ENCODE peak calls at places on chromosome 10, in six cellular contexts. One of them, this sample, is unnamed.
A peak's percentile ranks its signal among the peaks of the same experiment; 100 is the strongest.

GRCh38 chr10:88385601-88386203 is 197.4 kb downstream of the RNLS start:
- DNase-seq in uterus: peak; percentile 19
- DNase-seq in GM23338: no peak
- DNase-seq in fibroblast of lung: no peak
- DNase-seq in CD8-positive, alpha-beta memory T cell: peak; percentile 7
- DNase-seq in astrocyte of the spinal cord: no peak
- DNase-seq in this sample: no peak

GRCh38 chr10:47262606-47263295 is 37.2 kb upstream of the GDF10 start:
- DNase-seq in astrocyte of the spinal cord: peak; percentile 78
- DNase-seq in GM23338: no peak
- DNase-seq in CD8-positive, alpha-beta memory T cell: no peak
- DNase-seq in fibroblast of lung: no peak
- DNase-seq in uterus: no peak
- DNase-seq in this sample: no peak

GRCh38 chr10:70331486-70332268 is 47.9 kb upstream of the NPFFR1 start:
- DNase-seq in fibroblast of lung: peak; percentile 97
- DNase-seq in uterus: peak; percentile 44
- DNase-seq in astrocyte of the spinal cord: peak; percentile 92
- DNase-seq in CD8-positive, alpha-beta memory T cell: no peak
- DNase-seq in GM23338: peak; percentile 35
- DNase-seq in this sample: peak; percentile 93

GRCh38 chr10:132665946-132666732 is 119.8 kb downstream of the NKX6-2 start:
- DNase-seq in uterus: no peak
- DNase-seq in fibroblast of lung: peak; percentile 77
- DNase-seq in astrocyte of the spinal cord: peak; percentile 88
- DNase-seq in CD8-positive, alpha-beta memory T cell: no peak
- DNase-seq in GM23338: no peak
- DNase-seq in this sample: peak; percentile 92

GRCh38 chr10:28359334-28359733 is 56.5 kb upstream of the MPP7 start:
- DNase-seq in uterus: no peak
- DNase-seq in fibroblast of lung: no peak
- DNase-seq in GM23338: no peak
- DNase-seq in CD8-positive, alpha-beta memory T cell: no peak
- DNase-seq in astrocyte of the spinal cord: no peak
- DNase-seq in this sample: no peak

GRCh38 chr10:130127612-130128607 is 8.3 kb upstream of the GLRX3 start:
- DNase-seq in fibroblast of lung: peak; percentile 65
- DNase-seq in GM23338: peak; percentile 92
- DNase-seq in CD8-positive, alpha-beta memory T cell: peak; percentile 36
- DNase-seq in uterus: no peak
- DNase-seq in astrocyte of the spinal cord: peak; percentile 71
- DNase-seq in this sample: peak; percentile 81

GRCh38 chr10:104300736-104301292 is 31.8 kb downstream of the GSTO2 start:
- DNase-seq in GM23338: no peak
- DNase-seq in uterus: peak; percentile 70
- DNase-seq in fibroblast of lung: peak; percentile 97
- DNase-seq in CD8-positive, alpha-beta memory T cell: no peak
- DNase-seq in astrocyte of the spinal cord: peak; percentile 98
- DNase-seq in this sample: peak; percentile 99

GRCh38 chr10:31648966-31649365 is 279.7 kb downstream of the ARHGAP12 start:
- DNase-seq in astrocyte of the spinal cord: no peak
- DNase-seq in CD8-positive, alpha-beta memory T cell: no peak
- DNase-seq in GM23338: no peak
- DNase-seq in uterus: no peak
- DNase-seq in fibroblast of lung: no peak
- DNase-seq in this sample: no peak

GRCh38 chr10:93701903-93702277 is 502 bp downstream of the FRA10AC1 start:
- DNase-seq in fibroblast of lung: peak; percentile 54
- DNase-seq in uterus: peak; percentile 15
- DNase-seq in GM23338: peak; percentile 34
- DNase-seq in astrocyte of the spinal cord: peak; percentile 64
- DNase-seq in CD8-positive, alpha-beta memory T cell: no peak
- DNase-seq in this sample: peak; percentile 50

GRCh38 chr10:17185873-17186272 is 15.6 kb downstream of the TRDMT1 start:
- DNase-seq in GM23338: no peak
- DNase-seq in astrocyte of the spinal cord: no peak
- DNase-seq in uterus: no peak
- DNase-seq in fibroblast of lung: no peak
- DNase-seq in CD8-positive, alpha-beta memory T cell: no peak
- DNase-seq in this sample: no peak

GRCh38 chr10:69087600-69088470 is at the start of gene SRGN:
- DNase-seq in CD8-positive, alpha-beta memory T cell: peak; percentile 55
- DNase-seq in fibroblast of lung: peak; percentile 95
- DNase-seq in GM23338: no peak
- DNase-seq in astrocyte of the spinal cord: peak; percentile 84
- DNase-seq in uterus: peak; percentile 87
- DNase-seq in this sample: peak; percentile 56

GRCh38 chr10:91091780-91092179 is 128.7 kb upstream of the PCGF5 start:
- DNase-seq in CD8-positive, alpha-beta memory T cell: no peak
- DNase-seq in fibroblast of lung: no peak
- DNase-seq in astrocyte of the spinal cord: no peak
- DNase-seq in GM23338: no peak
- DNase-seq in uterus: no peak
- DNase-seq in this sample: no peak

GRCh38 chr10:89431977-89432376 is 17.6 kb downstream of the IFIT5 start:
- DNase-seq in CD8-positive, alpha-beta memory T cell: no peak
- DNase-seq in uterus: no peak
- DNase-seq in astrocyte of the spinal cord: peak; percentile 81
- DNase-seq in fibroblast of lung: peak; percentile 36
- DNase-seq in GM23338: no peak
- DNase-seq in this sample: peak; percentile 54

GRCh38 chr10:50271564-50272250 is 20.4 kb upstream of the ASAH2 start:
- DNase-seq in astrocyte of the spinal cord: no peak
- DNase-seq in CD8-positive, alpha-beta memory T cell: no peak
- DNase-seq in fibroblast of lung: no peak
- DNase-seq in uterus: no peak
- DNase-seq in GM23338: peak; percentile 32
- DNase-seq in this sample: no peak

GRCh38 chr10:31353574-31353973 is 34.6 kb downstream of the ZEB1 start:
- DNase-seq in astrocyte of the spinal cord: peak; percentile 72
- DNase-seq in GM23338: peak; percentile 7
- DNase-seq in CD8-positive, alpha-beta memory T cell: no peak
- DNase-seq in uterus: no peak
- DNase-seq in fibroblast of lung: peak; percentile 49
- DNase-seq in this sample: peak; percentile 78

GRCh38 chr10:87585565-87586514 is 73.8 kb upstream of the PAPSS2 start:
- DNase-seq in astrocyte of the spinal cord: peak; percentile 23
- DNase-seq in uterus: no peak
- DNase-seq in fibroblast of lung: no peak
- DNase-seq in GM23338: no peak
- DNase-seq in CD8-positive, alpha-beta memory T cell: no peak
- DNase-seq in this sample: peak; percentile 22

GRCh38 chr10:118870467-118871243 is 115.9 kb upstream of the CACUL1 start:
- DNase-seq in GM23338: peak; percentile 38
- DNase-seq in fibroblast of lung: peak; percentile 62
- DNase-seq in astrocyte of the spinal cord: peak; percentile 72
- DNase-seq in uterus: peak; percentile 88
- DNase-seq in CD8-positive, alpha-beta memory T cell: no peak
- DNase-seq in this sample: peak; percentile 85

GRCh38 chr10:77355844-77356243 is 281.8 kb downstream of the KCNMA1 start:
- DNase-seq in astrocyte of the spinal cord: peak; percentile 89
- DNase-seq in uterus: no peak
- DNase-seq in CD8-positive, alpha-beta memory T cell: no peak
- DNase-seq in fibroblast of lung: peak; percentile 75
- DNase-seq in GM23338: no peak
- DNase-seq in this sample: peak; percentile 83

GRCh38 chr10:58352956-58353610 is 18.3 kb downstream of the UBE2D1 start:
- DNase-seq in fibroblast of lung: no peak
- DNase-seq in CD8-positive, alpha-beta memory T cell: no peak
- DNase-seq in uterus: no peak
- DNase-seq in astrocyte of the spinal cord: no peak
- DNase-seq in GM23338: no peak
- DNase-seq in this sample: no peak

GRCh38 chr10:13787015-13787421 is 200.3 kb downstream of the PRPF18 start:
- DNase-seq in astrocyte of the spinal cord: peak; percentile 77
- DNase-seq in fibroblast of lung: no peak
- DNase-seq in GM23338: no peak
- DNase-seq in uterus: no peak
- DNase-seq in CD8-positive, alpha-beta memory T cell: peak; percentile 70
- DNase-seq in this sample: no peak

GRCh38 chr10:24953350-24954074 is 1.1 kb upstream of the PRTFDC1 start:
- DNase-seq in CD8-positive, alpha-beta memory T cell: no peak
- DNase-seq in GM23338: no peak
- DNase-seq in fibroblast of lung: peak; percentile 87
- DNase-seq in uterus: no peak
- DNase-seq in astrocyte of the spinal cord: no peak
- DNase-seq in this sample: peak; percentile 87

GRCh38 chr10:51214207-51214896 is 140.1 kb downstream of the PRKG1 start:
- DNase-seq in CD8-positive, alpha-beta memory T cell: no peak
- DNase-seq in fibroblast of lung: peak; percentile 77
- DNase-seq in GM23338: no peak
- DNase-seq in astrocyte of the spinal cord: no peak
- DNase-seq in uterus: no peak
- DNase-seq in this sample: no peak

GRCh38 chr10:16999665-17000451 is 129.8 kb downstream of the CUBN start:
- DNase-seq in GM23338: no peak
- DNase-seq in CD8-positive, alpha-beta memory T cell: no peak
- DNase-seq in fibroblast of lung: peak; percentile 82
- DNase-seq in astrocyte of the spinal cord: peak; percentile 81
- DNase-seq in uterus: no peak
- DNase-seq in this sample: no peak

GRCh38 chr10:61284222-61284890 is 168.8 kb downstream of the TMEM26 start:
- DNase-seq in astrocyte of the spinal cord: peak; percentile 75
- DNase-seq in uterus: peak; percentile 23
- DNase-seq in CD8-positive, alpha-beta memory T cell: no peak
- DNase-seq in GM23338: peak; percentile 76
- DNase-seq in fibroblast of lung: peak; percentile 84
- DNase-seq in this sample: peak; percentile 45

GRCh38 chr10:30364391-30365268 is 15.6 kb upstream of the MTPAP start:
- DNase-seq in astrocyte of the spinal cord: no peak
- DNase-seq in GM23338: no peak
- DNase-seq in fibroblast of lung: no peak
- DNase-seq in CD8-positive, alpha-beta memory T cell: no peak
- DNase-seq in uterus: no peak
- DNase-seq in this sample: no peak

GRCh38 chr10:65570143-65571010 is 1355.5 kb upstream of the LRRTM3 start:
- DNase-seq in GM23338: peak; percentile 87
- DNase-seq in fibroblast of lung: peak; percentile 44
- DNase-seq in CD8-positive, alpha-beta memory T cell: no peak
- DNase-seq in astrocyte of the spinal cord: peak; percentile 47
- DNase-seq in uterus: no peak
- DNase-seq in this sample: no peak

GRCh38 chr10:14330390-14331071 is at the start of gene FRMD4A:
- DNase-seq in astrocyte of the spinal cord: no peak
- DNase-seq in fibroblast of lung: no peak
- DNase-seq in uterus: no peak
- DNase-seq in GM23338: peak; percentile 21
- DNase-seq in CD8-positive, alpha-beta memory T cell: no peak
- DNase-seq in this sample: no peak

GRCh38 chr10:12719365-12719764 is 282.1 kb downstream of the CCDC3 start:
- DNase-seq in astrocyte of the spinal cord: no peak
- DNase-seq in uterus: peak; percentile 36
- DNase-seq in fibroblast of lung: peak; percentile 57
- DNase-seq in GM23338: no peak
- DNase-seq in CD8-positive, alpha-beta memory T cell: no peak
- DNase-seq in this sample: no peak

GRCh38 chr10:46536171-46536570 is 20.3 kb downstream of the GPRIN2 start:
- DNase-seq in fibroblast of lung: no peak
- DNase-seq in GM23338: no peak
- DNase-seq in uterus: no peak
- DNase-seq in astrocyte of the spinal cord: no peak
- DNase-seq in CD8-positive, alpha-beta memory T cell: no peak
- DNase-seq in this sample: no peak

GRCh38 chr10:47027108-47027811 is 116.0 kb downstream of the PTPN20 start:
- DNase-seq in CD8-positive, alpha-beta memory T cell: no peak
- DNase-seq in astrocyte of the spinal cord: no peak
- DNase-seq in fibroblast of lung: no peak
- DNase-seq in uterus: no peak
- DNase-seq in GM23338: no peak
- DNase-seq in this sample: no peak

GRCh38 chr10:69061305-69062161 is 26.4 kb upstream of the SRGN start:
- DNase-seq in astrocyte of the spinal cord: peak; percentile 94
- DNase-seq in CD8-positive, alpha-beta memory T cell: no peak
- DNase-seq in GM23338: no peak
- DNase-seq in uterus: peak; percentile 73
- DNase-seq in fibroblast of lung: peak; percentile 100
- DNase-seq in this sample: peak; percentile 88

GRCh38 chr10:35641430-35642015 is 573 bp downstream of the FZD8 start:
- DNase-seq in astrocyte of the spinal cord: peak; percentile 21
- DNase-seq in CD8-positive, alpha-beta memory T cell: no peak
- DNase-seq in fibroblast of lung: peak; percentile 30
- DNase-seq in GM23338: peak; percentile 54
- DNase-seq in uterus: peak; percentile 14
- DNase-seq in this sample: peak; percentile 70

GRCh38 chr10:35642023-35642792 is at the start of gene FZD8:
- DNase-seq in uterus: peak; percentile 85
- DNase-seq in CD8-positive, alpha-beta memory T cell: peak; percentile 28
- DNase-seq in astrocyte of the spinal cord: peak; percentile 96
- DNase-seq in fibroblast of lung: peak; percentile 89
- DNase-seq in GM23338: peak; percentile 96
- DNase-seq in this sample: peak; percentile 96

GRCh38 chr10:35643151-35643975 is 1.3 kb upstream of the FZD8 start:
- DNase-seq in astrocyte of the spinal cord: peak; percentile 67
- DNase-seq in uterus: peak; percentile 64
- DNase-seq in fibroblast of lung: peak; percentile 56
- DNase-seq in CD8-positive, alpha-beta memory T cell: no peak
- DNase-seq in GM23338: peak; percentile 76
- DNase-seq in this sample: peak; percentile 26

GRCh38 chr10:35642793-35643114 is 658 bp upstream of the FZD8 start:
- DNase-seq in GM23338: no peak
- DNase-seq in astrocyte of the spinal cord: no peak
- DNase-seq in uterus: no peak
- DNase-seq in fibroblast of lung: no peak
- DNase-seq in CD8-positive, alpha-beta memory T cell: no peak
- DNase-seq in this sample: no peak

GRCh38 chr10:35643976-35644799 is 2.1 kb upstream of the FZD8 start:
- DNase-seq in GM23338: peak; percentile 46
- DNase-seq in CD8-positive, alpha-beta memory T cell: no peak
- DNase-seq in uterus: no peak
- DNase-seq in fibroblast of lung: no peak
- DNase-seq in astrocyte of the spinal cord: peak; percentile 9
- DNase-seq in this sample: no peak
- H3K4me3 ChIP-seq in GM23338: peak overlapping the region; percentile 71
- H3K4me3 ChIP-seq in CD8-positive, alpha-beta memory T cell: peak overlapping the region; percentile 74
- H3K4me3 ChIP-seq in uterus: peak overlapping the region; percentile 54
- H3K4me3 ChIP-seq in fibroblast of lung: peak overlapping the region; percentile 61
- H3K4me3 ChIP-seq in astrocyte of the spinal cord: peak overlapping the region; percentile 58
- H3K4me3 ChIP-seq in this sample: peak overlapping the region; percentile 55

GRCh38 chr10:44385726-44386438 is 985 bp upstream of the CXCL12 start:
- DNase-seq in fibroblast of lung: no peak
- DNase-seq in astrocyte of the spinal cord: no peak
- DNase-seq in CD8-positive, alpha-beta memory T cell: no peak
- DNase-seq in GM23338: peak; percentile 43
- DNase-seq in uterus: peak; percentile 36
- DNase-seq in this sample: no peak
- H3K4me3 ChIP-seq in fibroblast of lung: no peak overlapping the region
- H3K4me3 ChIP-seq in astrocyte of the spinal cord: no peak overlapping the region
- H3K4me3 ChIP-seq in CD8-positive, alpha-beta memory T cell: no peak overlapping the region
- H3K4me3 ChIP-seq in GM23338: peak overlapping the region; percentile 85
- H3K4me3 ChIP-seq in uterus: peak overlapping the region; percentile 77
- H3K4me3 ChIP-seq in this sample: peak overlapping the region; percentile 56

GRCh38 chr10:23192396-23192740 is 256 bp downstream of the PTF1A start:
- DNase-seq in GM23338: peak; percentile 62
- DNase-seq in uterus: no peak
- DNase-seq in fibroblast of lung: no peak
- DNase-seq in CD8-positive, alpha-beta memory T cell: no peak
- DNase-seq in astrocyte of the spinal cord: no peak
- DNase-seq in this sample: no peak
- H3K4me3 ChIP-seq in GM23338: peak overlapping the region; percentile 53
- H3K4me3 ChIP-seq in uterus: no peak overlapping the region
- H3K4me3 ChIP-seq in fibroblast of lung: no peak overlapping the region
- H3K4me3 ChIP-seq in CD8-positive, alpha-beta memory T cell: no peak overlapping the region
- H3K4me3 ChIP-seq in astrocyte of the spinal cord: no peak overlapping the region
- H3K4me3 ChIP-seq in this sample: no peak overlapping the region

GRCh38 chr10:62374862-62375710 is 917 bp downstream of the ZNF365 start:
- DNase-seq in astrocyte of the spinal cord: no peak
- DNase-seq in uterus: no peak
- DNase-seq in GM23338: peak; percentile 8
- DNase-seq in CD8-positive, alpha-beta memory T cell: no peak
- DNase-seq in fibroblast of lung: no peak
- DNase-seq in this sample: peak; percentile 43
- H3K4me3 ChIP-seq in astrocyte of the spinal cord: peak overlapping the region; percentile 54
- H3K4me3 ChIP-seq in uterus: no peak overlapping the region
- H3K4me3 ChIP-seq in GM23338: peak overlapping the region; percentile 73
- H3K4me3 ChIP-seq in CD8-positive, alpha-beta memory T cell: peak overlapping the region; percentile 43
- H3K4me3 ChIP-seq in fibroblast of lung: peak overlapping the region; percentile 64
- H3K4me3 ChIP-seq in this sample: peak overlapping the region; percentile 65